ENCODE peak calls at places on chromosome 10, in six cellular contexts. N, L, I, P, C and O are unnamed samples.

GRCh38 chr10:102335184-102335583 is 60.3 kb upstream of the NFKB2 start:
- DNase-seq in N (no peak), L (no peak), I (no peak), P (no peak), C (peak), O (no peak)

GRCh38 chr10:19659920-19660655 is 156.1 kb upstream of the PLXDC2 start:
- DNase-seq in N (no peak), L (no peak), I (no peak), P (no peak), C (no peak), O (no peak)

GRCh38 chr10:103849880-103850571 is 5.3 kb downstream of the SH3PXD2A start:
- DNase-seq in N (no peak), L (no peak), I (no peak), P (no peak), C (peak), O (peak)

GRCh38 chr10:102712089-102712488 is 2.1 kb downstream of the ARL3 start:
- DNase-seq in N (no peak), L (no peak), I (no peak), P (no peak), C (no peak), O (no peak)

GRCh38 chr10:6278519-6279120 is 75.9 kb downstream of the PFKFB3 start:
- DNase-seq in N (no peak), L (no peak), I (no peak), P (no peak), C (no peak), O (no peak)

GRCh38 chr10:6091630-6092029 is 2.8 kb downstream of the RBM17 start:
- DNase-seq in N (no peak), L (no peak), I (no peak), P (no peak), C (no peak), O (no peak)

GRCh38 chr10:112552593-112553110 is 105.6 kb downstream of the VTI1A start:
- DNase-seq in N (no peak), L (no peak), I (no peak), P (no peak), C (no peak), O (no peak)

GRCh38 chr10:46255696-46256355 is 31.0 kb upstream of the ANTXRL start:
- DNase-seq in N (peak), L (peak), I (no peak), P (no peak), C (peak), O (no peak)

GRCh38 chr10:87000491-87000890 is 19.6 kb upstream of the FAM25A start:
- DNase-seq in N (no peak), L (no peak), I (no peak), P (no peak), C (no peak), O (no peak)

GRCh38 chr10:80497187-80498038 is 40.3 kb upstream of the SH2D4B start:
- DNase-seq in N (no peak), L (no peak), I (no peak), P (no peak), C (peak), O (no peak)

GRCh38 chr10:98664329-98665042 is 217.8 kb upstream of the HPS1 start:
- DNase-seq in N (peak), L (peak), I (peak), P (no peak), C (no peak), O (no peak)

GRCh38 chr10:45379303-45379726 is 5.3 kb downstream of the ALOX5 start:
- DNase-seq in N (no peak), L (no peak), I (no peak), P (no peak), C (no peak), O (no peak)

GRCh38 chr10:120474956-120475355 is 17.9 kb downstream of the PLPP4 start:
- DNase-seq in N (no peak), L (no peak), I (no peak), P (no peak), C (no peak), O (no peak)

GRCh38 chr10:132958886-132959295 is 16.5 kb upstream of the CFAP46 start:
- DNase-seq in N (no peak), L (no peak), I (no peak), P (no peak), C (peak), O (no peak)

GRCh38 chr10:102505462-102506115 is 1.8 kb downstream of the SUFU start:
- DNase-seq in N (no peak), L (no peak), I (no peak), P (no peak), C (no peak), O (no peak)

GRCh38 chr10:89869180-89869579 is 167.8 kb downstream of the KIF20B start:
- DNase-seq in N (no peak), L (no peak), I (no peak), P (no peak), C (no peak), O (no peak)

GRCh38 chr10:63365976-63366765 is 99.6 kb downstream of the JMJD1C start:
- DNase-seq in N (no peak), L (no peak), I (no peak), P (no peak), C (no peak), O (no peak)

GRCh38 chr10:119330342-119330741 is 123.0 kb downstream of the GRK5 start:
- DNase-seq in N (no peak), L (no peak), I (no peak), P (no peak), C (no peak), O (no peak)

GRCh38 chr10:58531084-58531695 is 18.5 kb downstream of the BICC1 start:
- DNase-seq in N (peak), L (peak), I (no peak), P (no peak), C (peak), O (no peak)

GRCh38 chr10:133007360-133007858 is 65.0 kb upstream of the CFAP46 start:
- DNase-seq in N (no peak), L (no peak), I (no peak), P (no peak), C (no peak), O (no peak)

GRCh38 chr10:133318494-133319127 is 9.9 kb downstream of the ZNF511 start:
- DNase-seq in N (peak), L (peak), I (peak), P (peak), C (no peak), O (no peak)

GRCh38 chr10:30505543-30506298 is 71.7 kb downstream of the MAP3K8 start:
- DNase-seq in N (no peak), L (no peak), I (no peak), P (no peak), C (no peak), O (no peak)